ENCODE peak calls at places on chromosomes 1 and 21, in five cellular contexts. V is fibroblast of lung, P is IMR-90, I is colonic mucosa, S is uterus. E is an unnamed sample. For H3K27me3, the result is how much of the 10 kb centered on the place peaks cover.

GRCh38 chr1:28104866-28105467 is 16.6 kb upstream of the EYA3 start:
- DNase-seq in V (peak), P (peak), I (peak), S (no peak), E (peak)

GRCh38 chr21:40832316-40832715 is 14.6 kb downstream of the DSCAM start:
- DNase-seq in V (no peak), P (no peak), I (no peak), S (no peak), E (no peak)

GRCh38 chr1:35640380-35641232 is 720 bp downstream of the PSMB2 start:
- DNase-seq in V (no peak), P (no peak), I (no peak), S (no peak), E (no peak)

GRCh38 chr1:200934676-200935245 is 40.1 kb downstream of the INAVA start:
- DNase-seq in V (no peak), P (no peak), I (no peak), S (no peak), E (no peak)

GRCh38 chr1:32917521-32917920 is 16.3 kb upstream of the TMEM54 start:
- DNase-seq in V (no peak), P (no peak), I (no peak), S (no peak), E (no peak)

GRCh38 chr1:5933676-5934057 is 58.6 kb downstream of the NPHP4 start:
- DNase-seq in V (peak), P (peak), I (no peak), S (no peak), E (no peak)

GRCh38 chr1:16644179-16645043 is 22.3 kb downstream of the RNU1-3 start:
- DNase-seq in V (peak), P (peak), I (peak), S (peak), E (peak)

GRCh38 chr1:204356997-204357396 is 2.7 kb downstream of the PLEKHA6 start:
- DNase-seq in V (no peak), P (peak), I (no peak), S (no peak), E (no peak)

GRCh38 chr21:38259665-38260064 is 2.9 kb downstream of the KCNJ15 start:
- DNase-seq in V (no peak), P (no peak), I (no peak), S (no peak), E (no peak)

GRCh38 chr1:205537386-205538018 is 33.0 kb downstream of the CDK18 start:
- DNase-seq in V (no peak), P (no peak), I (peak), S (peak), E (no peak)

GRCh38 chr21:43758811-43759210 is 17.3 kb downstream of the CSTB start:
- DNase-seq in V (no peak), P (no peak), I (no peak), S (no peak), E (no peak)

GRCh38 chr1:214850432-214851010 is 232.0 kb upstream of the KCNK2 start:
- DNase-seq in V (peak), P (no peak), I (no peak), S (no peak), E (no peak)

GRCh38 chr1:43303477-43304286 is 2.9 kb downstream of the TIE1 start:
- DNase-seq in V (no peak), P (no peak), I (no peak), S (no peak), E (no peak)

GRCh38 chr1:53462769-53463501 is 3.7 kb downstream of the DMRTB1 start:
- DNase-seq in V (no peak), P (no peak), I (no peak), S (no peak), E (no peak)

DNA sequence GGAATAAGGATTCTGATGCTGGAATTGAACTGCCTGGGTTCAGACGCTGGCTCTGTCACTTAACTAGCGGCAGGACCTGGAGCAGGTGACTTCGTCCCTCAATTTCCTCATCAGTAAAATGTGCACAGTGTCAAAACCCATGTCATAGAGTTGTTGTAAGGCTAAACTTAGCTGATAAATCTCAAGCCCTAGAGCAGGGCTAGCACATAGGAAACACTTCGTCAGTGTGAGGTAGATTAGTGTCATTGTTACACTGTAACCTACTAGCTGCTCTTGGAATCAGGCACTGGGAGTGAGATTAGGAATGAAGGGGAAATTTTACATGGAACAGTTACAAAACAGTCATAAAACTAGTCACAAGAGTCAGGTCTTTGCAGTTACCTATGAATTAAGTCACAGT is 56.1 kb upstream of the ANGPTL1 start:
- DNase-seq in V (no peak), P (no peak), I (no peak), S (no peak), E (no peak)
- H3K27me3 ChIP-seq in V (under half), P (under half), I (under half), S (under half), E (under half)

DNA sequence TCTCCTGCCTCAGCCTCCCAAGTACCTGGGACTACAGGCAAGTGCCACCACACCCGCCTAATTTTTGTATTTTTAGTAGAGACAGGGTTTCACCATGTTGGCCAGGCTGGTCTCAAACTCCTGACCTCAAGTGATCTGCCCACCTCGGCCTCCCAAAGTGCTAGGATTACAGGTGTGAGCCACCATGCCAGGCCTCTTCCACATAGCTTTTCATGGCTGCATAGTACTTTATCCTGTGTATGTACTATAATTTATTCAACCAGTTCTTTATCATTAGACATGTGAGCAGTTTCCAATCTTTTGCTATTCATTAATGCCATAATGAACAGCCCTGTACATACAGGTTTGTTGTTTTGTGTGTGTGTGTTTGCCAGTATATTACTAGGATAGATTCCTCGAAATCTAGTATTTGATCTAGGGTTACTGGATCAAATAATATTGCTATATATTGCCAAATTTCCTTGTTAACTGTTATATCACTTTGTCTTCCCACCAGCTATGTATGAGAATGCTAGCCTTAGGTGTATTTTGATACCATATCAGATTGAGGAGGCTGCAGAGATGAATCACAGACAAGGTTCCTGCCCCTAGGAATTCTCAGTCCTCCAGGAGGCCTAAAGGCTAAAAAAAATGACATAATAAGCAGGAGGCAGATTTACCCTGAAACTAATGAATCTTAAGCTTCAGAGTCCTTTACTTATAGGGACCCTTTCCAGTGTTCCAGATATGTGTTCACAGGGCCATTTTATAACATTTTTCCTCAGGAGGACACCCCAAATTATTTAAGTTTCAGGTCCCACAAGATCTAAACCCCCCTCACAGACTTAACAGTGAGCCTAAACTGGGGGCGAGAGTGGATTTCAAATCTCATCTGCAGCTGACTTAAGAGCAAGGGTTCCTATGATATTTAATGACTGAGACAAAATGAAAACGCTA is 2.1 kb upstream of the PDIK1L start:
- DNase-seq in V (no peak), P (no peak), I (no peak), S (no peak), E (no peak)
- H3K27ac ChIP-seq in V (no peak), P (no peak), I (no peak), S (no peak), E (no peak)

GRCh38 chr1:234603221-234604204 is 6.5 kb downstream of the IRF2BP2 start:
- DNase-seq in V (peak), P (peak), I (no peak), S (no peak), E (no peak)

GRCh38 chr1:234600418-234601216 is 9.4 kb downstream of the IRF2BP2 start:
- DNase-seq in V (peak), P (no peak), I (peak), S (peak), E (no peak)

GRCh38 chr1:234599617-234600417 is 10.2 kb downstream of the IRF2BP2 start:
- DNase-seq in V (peak), P (peak), I (peak), S (peak), E (peak)

GRCh38 chr1:234602334-234603220 is 7.4 kb downstream of the IRF2BP2 start:
- DNase-seq in V (peak), P (peak), I (peak), S (peak), E (no peak)

GRCh38 chr1:234601217-234602017 is 8.6 kb downstream of the IRF2BP2 start:
- DNase-seq in V (peak), P (peak), I (no peak), S (peak), E (no peak)
- H3K4me3 ChIP-seq in V (no peak), P (no peak), I (no peak), S (no peak), E (no peak)

GRCh38 chr1:46486432-46487015 is 3.1 kb upstream of the DMBX1 start:
- DNase-seq in V (no peak), P (no peak), I (no peak), S (no peak), E (no peak)
- H3K27me3 ChIP-seq in V (half or more), P (half or more), I (half or more), S (under half), E (under half)

GRCh38 chr1:167910530-167910929 is 3.4 kb downstream of the ADCY10 start:
- DNase-seq in V (no peak), P (no peak), I (no peak), S (no peak), E (no peak)
- H3K27ac ChIP-seq in V (no peak), P (no peak), I (no peak), S (no peak), E (no peak)

E was measured in SJCRH30.